ENCODE peak calls at places on chromosomes 3 and 15, in seven cellular contexts. V is GM23248; H is activated T-helper 1 cell treated with anti-CD3 and anti-CD28 coated beads, Interleukin-2, amount 50 U/mL, for 16 hours; G is activated CD4-positive, CD25-positive, alpha-beta regulatory T cell treated with anti-CD3 and anti-CD28 coated beads, Interleukin-2, amount 50 U/mL, for 72 hours; P is nephron progenitor cell; X is NB4; Q is T-helper 9 cell. B is an unnamed sample.

GRCh38 chr3:170128259-170128976 is 53.1 kb downstream of the PHC3 start:
- DNase-seq in H (no peak), V (no peak), P (no peak), X (peak), G (no peak), Q (no peak), B (no peak)

GRCh38 chr3:110624571-110624970 is 447.0 kb upstream of the NECTIN3 start:
- DNase-seq in X (no peak), P (no peak), H (no peak), Q (no peak), V (no peak), G (no peak), B (no peak)

GRCh38 chr15:66580643-66581042 is 14.8 kb upstream of the LCTL start:
- DNase-seq in P (no peak), X (peak), G (no peak), Q (no peak), V (peak), H (no peak), B (peak)

GRCh38 chr3:129349791-129350190 is 71.1 kb downstream of the HMCES start:
- DNase-seq in V (no peak), H (no peak), G (no peak), Q (no peak), X (no peak), P (no peak), B (no peak)

GRCh38 chr3:63349583-63350177 is 71.6 kb downstream of the SYNPR start:
- DNase-seq in G (no peak), Q (no peak), P (peak), V (peak), X (peak), H (no peak), B (peak)

GRCh38 chr3:31423522-31423921 is 109.2 kb upstream of the STT3B start:
- DNase-seq in Q (no peak), V (peak), H (no peak), X (no peak), P (peak), G (no peak), B (peak)

GRCh38 chr3:172209333-172210321 is 170.2 kb downstream of the FNDC3B start:
- DNase-seq in V (no peak), Q (no peak), G (no peak), X (no peak), H (no peak), P (no peak), B (peak)

GRCh38 chr3:13896473-13897154 is 16.7 kb upstream of the WNT7A start:
- DNase-seq in H (no peak), G (no peak), Q (peak), X (peak), V (peak), P (peak), B (peak)

GRCh38 chr3:161423911-161424522 is 52.7 kb upstream of the SPTSSB start:
- DNase-seq in H (no peak), G (no peak), V (peak), P (no peak), Q (no peak), X (peak), B (peak)

GRCh38 chr3:83842511-83842910 is 1116.3 kb upstream of the CADM2 start:
- DNase-seq in H (no peak), Q (no peak), X (no peak), V (no peak), P (no peak), G (no peak), B (no peak)

B was measured in RPMI7951.